ENCODE peak calls at places on chromosome 6, in ten cellular contexts. B, U, Y, Q, N, H, X, E, M and L are unnamed samples.
A peak's percentile ranks its signal among the peaks of the same experiment; 100 is the strongest.

GRCh38 chr6:159874475-159874874 is 16.3 kb upstream of the MAS1 start:
- DNase-seq in E (no peak), U (no peak), B (no peak), N (no peak), M (no peak), H (no peak), Q (no peak), X (no peak), Y (no peak), L (no peak)

GRCh38 chr6:27809067-27809938 is 102.9 kb downstream of the OR2B2 start:
- DNase-seq in N (no peak), U (no peak), E (no peak), Q (no peak), X (no peak), M (no peak), B (no peak), Y (no peak), H (no peak), L (no peak)

GRCh38 chr6:73858376-73858775 is 162.4 kb downstream of the CD109 start:
- DNase-seq in E (no peak), X (no peak), Q (no peak), Y (no peak), H (no peak), B (no peak), N (no peak), M (no peak), U (no peak), L (no peak)

GRCh38 chr6:4883298-4883697 is 107.1 kb downstream of the CDYL start:
- DNase-seq in H (no peak), M (no peak), N (no peak), Y (peak; percentile 9), E (no peak), X (no peak), U (no peak), Q (no peak), B (no peak), L (no peak)

GRCh38 chr6:38400764-38401163 is 239.0 kb downstream of the BTBD9 start:
- DNase-seq in N (no peak), H (no peak), Y (no peak), X (no peak), B (no peak), E (no peak), U (no peak), Q (no peak), M (no peak), L (no peak)

GRCh38 chr6:148147431-148147830 is 195.2 kb upstream of the SASH1 start:
- DNase-seq in H (no peak), U (no peak), M (no peak), E (no peak), N (no peak), Q (no peak), B (no peak), Y (no peak), X (no peak), L (no peak)

GRCh38 chr6:138580801-138581200 is 81.5 kb upstream of the NHSL1 start:
- DNase-seq in E (no peak), N (no peak), B (no peak), H (no peak), X (no peak), Y (no peak), U (no peak), M (no peak), Q (no peak), L (no peak)

GRCh38 chr6:107059606-107060005 is 31.6 kb downstream of the MTRES1 start:
- DNase-seq in Q (no peak), M (no peak), E (no peak), B (no peak), U (no peak), X (no peak), H (no peak), Y (no peak), N (no peak), L (no peak)

GRCh38 chr6:92684386-92684785 is 735.0 kb downstream of the EPHA7 start:
- DNase-seq in Y (no peak), X (no peak), H (no peak), N (no peak), E (no peak), U (no peak), B (no peak), M (no peak), Q (no peak), L (no peak)

GRCh38 chr6:160513836-160514235 is 150.2 kb downstream of the LPA start:
- DNase-seq in Y (no peak), H (no peak), X (no peak), M (no peak), U (no peak), N (no peak), B (no peak), E (no peak), Q (no peak), L (no peak)

GRCh38 chr6:165417298-165417865 is 108.0 kb upstream of the C6orf118 start:
- DNase-seq in X (no peak), Q (no peak), U (no peak), E (no peak), Y (no peak), B (no peak), M (no peak), N (no peak), H (no peak), L (no peak)

GRCh38 chr6:36928547-36928918 is 26.0 kb upstream of the PI16 start:
- DNase-seq in Y (no peak), B (no peak), H (no peak), M (no peak), X (no peak), E (no peak), N (no peak), Q (no peak), U (no peak), L (peak; percentile 25)

GRCh38 chr6:102686461-102686860 is 1293.0 kb downstream of the GRIK2 start:
- DNase-seq in X (no peak), H (no peak), Q (no peak), M (no peak), Y (no peak), B (no peak), E (no peak), U (no peak), N (no peak), L (no peak)

GRCh38 chr6:88919032-88919431 is 44.4 kb downstream of the RNGTT start:
- DNase-seq in H (no peak), Y (no peak), E (no peak), Q (no peak), M (no peak), U (no peak), X (no peak), N (no peak), B (no peak), L (no peak)

GRCh38 chr6:31620586-31621319 is at the start of gene PRRC2A:
- DNase-seq in H (no peak), M (peak; percentile 90), Y (peak; percentile 87), Q (no peak), U (peak; percentile 95), X (no peak), B (no peak), E (peak; percentile 96), N (peak; percentile 75), L (peak; percentile 96)

GRCh38 chr6:4259391-4259790 is 124.0 kb upstream of the ECI2 start:
- DNase-seq in E (no peak), B (no peak), Y (no peak), N (no peak), U (no peak), H (no peak), X (no peak), M (no peak), Q (no peak), L (no peak)

GRCh38 chr6:161682982-161683381 is 409.1 kb upstream of the AGPAT4 start:
- DNase-seq in Q (no peak), H (no peak), U (no peak), E (no peak), Y (no peak), M (no peak), N (no peak), X (no peak), B (no peak), L (no peak)

GRCh38 chr6:82988904-82989303 is 76.7 kb downstream of the UBE3D start:
- DNase-seq in B (no peak), H (no peak), U (no peak), Q (no peak), E (no peak), Y (no peak), N (no peak), X (no peak), M (no peak), L (no peak)

GRCh38 chr6:130421567-130421966 is 55.8 kb downstream of the TMEM200A start:
- DNase-seq in U (no peak), E (no peak), Y (no peak), B (no peak), M (no peak), N (no peak), Q (no peak), X (no peak), H (no peak), L (no peak)

GRCh38 chr6:97081010-97081573 is 156.6 kb downstream of the KLHL32 start:
- DNase-seq in U (no peak), N (no peak), M (no peak), Y (no peak), B (no peak), X (no peak), E (no peak), H (no peak), Q (no peak), L (no peak)

GRCh38 chr6:29763491-29764289 is 40.5 kb downstream of the HLA-F start:
- DNase-seq in B (no peak), M (no peak), Q (no peak), Y (no peak), H (no peak), U (no peak), X (no peak), N (no peak), E (no peak), L (no peak)

GRCh38 chr6:134429861-134430380 is 112.0 kb upstream of the SGK1 start:
- DNase-seq in M (no peak), U (no peak), Q (no peak), N (no peak), B (no peak), X (no peak), E (no peak), H (no peak), Y (no peak), L (no peak)

GRCh38 chr6:163725008-163725941 is 310.8 kb downstream of the QKI start:
- DNase-seq in M (peak; percentile 58), X (no peak), Y (peak; percentile 76), N (no peak), U (no peak), H (no peak), B (no peak), Q (no peak), E (no peak), L (peak; percentile 69)

GRCh38 chr6:77463881-77464867 is 883 bp upstream of the HTR1B start:
- DNase-seq in M (no peak), N (no peak), Q (no peak), Y (no peak), U (no peak), H (no peak), B (no peak), E (no peak), X (no peak), L (no peak)

GRCh38 chr6:156942266-156942665 is 165.1 kb downstream of the ARID1B start:
- DNase-seq in U (no peak), H (no peak), M (no peak), E (no peak), Q (no peak), X (no peak), B (no peak), Y (no peak), N (no peak), L (no peak)

GRCh38 chr6:170028629-170029345 is 262.1 kb downstream of the DLL1 start:
- DNase-seq in X (no peak), E (no peak), Y (no peak), H (no peak), B (no peak), Q (no peak), N (no peak), U (no peak), M (no peak), L (peak; percentile 1)